ENCODE peak calls at places on chromosomes 7 and 10, in six cellular contexts. W is fibroblast of mammary gland, A is H7, H is body of pancreas, V is uterus, T is Peyer's patch. M is an unnamed sample.

GRCh38 chr7:134766779-134767566 is 12.5 kb upstream of the CALD1 start:
- DNase-seq in H (no peak), W (peak), V (no peak), T (peak), A (no peak), M (no peak)

GRCh38 chr7:47379629-47380324 is 202.1 kb downstream of the TNS3 start:
- DNase-seq in T (no peak), H (peak), V (peak), W (peak), A (peak), M (peak)

GRCh38 chr7:22670422-22670815 is 56.6 kb upstream of the IL6 start:
- DNase-seq in A (no peak), V (no peak), W (no peak), T (no peak), H (no peak), M (peak)

GRCh38 chr7:141231018-141231792 is 157.3 kb downstream of the TMEM178B start:
- DNase-seq in T (no peak), V (no peak), H (peak), W (peak), A (no peak), M (peak)

GRCh38 chr7:112252691-112253090 is 46.2 kb downstream of the ZNF277 start:
- DNase-seq in A (no peak), V (no peak), T (no peak), W (no peak), H (no peak), M (no peak)

GRCh38 chr7:47153076-47153475 is 428.8 kb downstream of the TNS3 start:
- DNase-seq in H (peak), A (no peak), T (no peak), V (peak), W (peak), M (peak)

GRCh38 chr7:37481722-37482288 is 33.1 kb upstream of the ELMO1 start:
- DNase-seq in H (no peak), W (no peak), V (no peak), A (no peak), T (no peak), M (no peak)

GRCh38 chr7:86991844-86992243 is 67.6 kb downstream of the ELAPOR2 start:
- DNase-seq in V (no peak), A (no peak), H (no peak), T (no peak), W (peak), M (peak)

GRCh38 chr7:128045766-128046165 is 14.5 kb upstream of the LRRC4 start:
- DNase-seq in V (no peak), T (no peak), H (no peak), W (peak), A (no peak), M (no peak)

GRCh38 chr7:133815677-133816210 is 311.4 kb upstream of the LRGUK start:
- DNase-seq in T (no peak), H (no peak), A (no peak), V (no peak), W (no peak), M (no peak)

GRCh38 chr10:114534480-114535095 is 123.5 kb downstream of the ABLIM1 start:
- DNase-seq in W (no peak), H (no peak), V (no peak), T (no peak), A (no peak), M (no peak)

GRCh38 chr7:66359656-66360211 is 154.6 kb downstream of the TPST1 start:
- DNase-seq in V (no peak), T (no peak), W (peak), A (no peak), H (no peak), M (no peak)

GRCh38 chr7:21261627-21262564 is 166.0 kb upstream of the SP4 start:
- DNase-seq in W (peak), A (no peak), T (peak), V (no peak), H (peak), M (peak)

GRCh38 chr7:66374141-66374540 is 169.0 kb downstream of the TPST1 start:
- DNase-seq in V (no peak), W (no peak), T (no peak), A (no peak), H (no peak), M (no peak)

GRCh38 chr7:43572516-43573049 is 10.3 kb upstream of the STK17A start:
- DNase-seq in A (no peak), W (peak), H (peak), V (no peak), T (no peak), M (peak)

GRCh38 chr7:28096713-28097112 is 83.9 kb downstream of the JAZF1 start:
- DNase-seq in T (peak), V (peak), W (peak), A (peak), H (peak), M (peak)

GRCh38 chr10:101221479-101222246 is 7.6 kb downstream of the LBX1 start:
- DNase-seq in V (no peak), H (no peak), A (no peak), T (no peak), W (peak), M (no peak)
- H3K4me3 ChIP-seq in V (no peak), H (no peak), A (no peak), T (no peak), W (no peak), M (no peak)

GRCh38 chr10:26566525-26567348 is 128.6 kb downstream of the APBB1IP start:
- DNase-seq in A (peak), V (no peak), T (no peak), H (peak), W (no peak), M (peak)
- H3K4me3 ChIP-seq in A (peak), V (peak), T (peak), H (peak), W (peak), M (no peak)

GRCh38 chr7:45088821-45089313 is at the start of gene NACAD:
- DNase-seq in V (peak), A (peak), W (no peak), T (no peak), H (peak), M (no peak)
- H3K4me3 ChIP-seq in V (peak), A (peak), W (peak), T (peak), H (peak), M (no peak)

GRCh38 chr10:95288273-95288672 is 2.5 kb downstream of the PDLIM1 start:
- DNase-seq in H (no peak), A (no peak), W (no peak), T (no peak), V (no peak), M (no peak)

GRCh38 chr10:95284807-95285206 is 6.0 kb downstream of the PDLIM1 start:
- DNase-seq in H (no peak), T (no peak), A (no peak), V (no peak), W (no peak), M (no peak)

GRCh38 chr10:95287281-95287680 is 3.5 kb downstream of the PDLIM1 start:
- DNase-seq in W (peak), H (no peak), V (no peak), A (no peak), T (no peak), M (no peak)

GRCh38 chr10:95285556-95285955 is 5.2 kb downstream of the PDLIM1 start:
- DNase-seq in V (no peak), A (no peak), H (no peak), W (no peak), T (no peak), M (no peak)

DNA sequence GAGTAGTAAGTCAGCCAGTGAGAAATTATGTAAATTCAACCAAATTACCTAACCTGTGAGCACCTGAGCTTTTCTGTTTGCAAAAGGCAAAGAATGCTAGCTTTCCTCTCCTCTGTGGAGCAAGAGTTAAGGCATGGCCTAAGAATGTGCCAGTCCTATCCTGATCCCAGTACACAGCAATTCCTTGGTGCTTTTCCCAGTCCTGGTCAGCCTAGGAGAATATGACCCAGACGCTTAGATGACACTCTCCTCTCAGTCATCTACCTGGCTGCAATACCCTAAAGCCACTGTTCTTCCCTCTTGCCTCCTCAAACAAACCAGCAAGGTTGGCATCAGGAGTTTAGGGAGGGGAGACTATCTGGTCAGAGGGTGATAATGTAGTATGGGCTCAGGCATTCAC is 4.1 kb downstream of the PDLIM1 start:
- DNase-seq in H (no peak), V (no peak), T (no peak), W (no peak), A (no peak), M (no peak)
- H3K4me3 ChIP-seq in H (no peak), V (no peak), T (no peak), W (no peak), A (no peak), M (no peak)

DNA sequence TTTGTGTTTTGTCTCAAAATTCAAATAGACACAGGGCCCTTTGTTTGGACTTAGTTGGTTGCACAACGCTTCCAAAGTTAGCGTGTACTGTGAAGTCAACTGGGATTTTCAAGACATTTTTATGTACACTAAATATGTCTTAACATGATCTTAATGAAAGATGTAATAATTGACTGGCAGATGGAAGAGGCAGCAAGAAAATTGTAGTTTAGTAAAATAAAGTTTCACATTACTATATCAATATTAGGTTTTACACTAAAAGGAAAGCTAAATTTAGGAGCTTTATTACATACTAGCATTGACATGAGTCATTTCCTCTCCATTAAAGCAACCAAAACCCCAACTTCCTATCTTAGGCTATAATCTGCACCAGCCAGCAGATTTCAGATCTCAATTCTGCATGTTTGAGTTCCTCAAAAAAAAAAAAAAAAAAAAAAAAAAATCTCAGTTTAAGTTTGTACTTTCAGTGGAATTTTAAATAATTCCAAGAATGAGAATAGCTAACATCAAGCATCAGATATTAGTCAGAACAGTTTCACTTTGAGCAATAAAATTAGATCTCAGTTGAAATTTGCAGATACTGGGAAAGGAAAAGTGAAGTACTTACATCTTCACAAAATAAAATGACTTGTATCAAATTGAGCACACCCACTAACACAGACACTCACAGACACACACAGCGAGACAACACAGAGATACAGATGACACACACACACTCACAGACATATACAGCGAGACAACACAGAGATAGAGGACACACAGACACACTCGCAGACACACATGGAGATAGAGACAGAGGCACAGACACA is 346.6 kb upstream of the KLF6 start:
- DNase-seq in T (no peak), H (no peak), A (no peak), V (no peak), W (peak), M (no peak)
- H3K4me3 ChIP-seq in T (no peak), H (no peak), A (no peak), V (no peak), W (no peak), M (no peak)

DNA sequence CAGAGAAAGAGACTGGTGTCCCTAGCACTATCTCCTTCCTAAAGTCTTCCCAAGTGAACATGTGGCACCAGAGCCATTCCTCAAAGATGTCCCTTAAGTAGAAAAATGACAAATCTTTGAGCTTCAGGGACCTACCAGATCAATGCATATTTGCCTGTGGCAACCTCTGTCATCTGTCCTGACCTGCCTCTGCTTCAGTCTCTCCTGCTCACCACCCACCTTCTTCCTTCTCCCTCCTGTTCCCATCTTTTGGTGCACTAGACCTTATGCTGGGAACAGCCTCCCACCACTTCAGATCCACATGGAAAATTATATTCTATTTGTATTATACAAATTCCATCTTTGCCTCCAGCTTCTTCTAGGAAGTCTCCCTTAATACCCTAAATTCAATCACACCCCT is 386.4 kb downstream of the PLXNA4 start:
- DNase-seq in W (no peak), T (no peak), V (no peak), H (no peak), A (no peak), M (no peak)
- H3K4me3 ChIP-seq in W (no peak), T (no peak), V (no peak), H (no peak), A (no peak), M (no peak)

GRCh38 chr10:71621783-71622526 is 97.6 kb downstream of the C10orf105 start:
- DNase-seq in T (no peak), W (peak), A (peak), H (peak), V (peak), M (peak)

GRCh38 chr10:71620642-71621041 is 98.9 kb downstream of the C10orf105 start:
- DNase-seq in H (no peak), A (no peak), T (no peak), V (no peak), W (no peak), M (no peak)

GRCh38 chr10:71623098-71623985 is 96.2 kb downstream of the C10orf105 start:
- DNase-seq in H (no peak), V (peak), A (peak), T (no peak), W (peak), M (peak)

GRCh38 chr10:71622656-71623055 is 96.9 kb downstream of the C10orf105 start:
- DNase-seq in H (no peak), V (no peak), A (no peak), W (no peak), T (no peak), M (no peak)

DNA sequence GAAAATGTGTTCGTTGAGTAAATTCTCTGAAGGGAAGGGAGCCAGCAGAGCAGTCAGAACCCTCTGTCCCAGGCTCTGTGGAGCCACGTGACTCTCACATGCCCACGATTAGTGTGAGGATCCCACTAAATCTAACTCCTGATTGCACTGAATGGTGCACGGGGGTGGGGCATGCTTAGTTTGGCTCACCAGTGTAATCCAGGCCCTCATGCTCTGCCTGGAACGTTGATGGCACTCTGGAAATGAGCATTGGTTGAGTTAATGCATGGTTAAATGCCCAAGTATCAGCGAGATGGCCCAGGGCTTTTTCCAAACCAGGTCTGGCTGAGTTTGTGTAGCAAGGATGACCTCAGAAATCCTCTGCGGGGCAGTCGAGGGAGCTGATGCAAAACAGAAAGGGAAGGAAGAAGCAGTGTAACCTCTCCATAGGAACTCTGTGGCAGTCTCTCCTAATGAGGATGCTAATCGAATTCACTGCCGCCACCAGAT is 98.3 kb downstream of the C10orf105 start:
- DNase-seq in W (peak), H (peak), T (no peak), V (peak), A (peak), M (no peak)
- H3K4me3 ChIP-seq in W (no peak), H (no peak), T (no peak), V (no peak), A (no peak), M (no peak)

GRCh38 chr10:70508912-70509366 is 30.4 kb downstream of the PALD1 start:
- DNase-seq in H (peak), W (no peak), T (peak), V (peak), A (peak), M (peak)
- H3K4me3 ChIP-seq in H (no peak), W (no peak), T (no peak), V (no peak), A (no peak), M (no peak)

GRCh38 chr10:106819490-106819889 is 345.0 kb downstream of the SORCS1 start:
- DNase-seq in T (no peak), A (no peak), W (no peak), H (no peak), V (no peak), M (no peak)

GRCh38 chr10:106816318-106817085 is 348.0 kb downstream of the SORCS1 start:
- DNase-seq in A (no peak), V (no peak), H (no peak), T (no peak), W (no peak), M (no peak)

GRCh38 chr10:106815427-106816043 is 349.0 kb downstream of the SORCS1 start:
- DNase-seq in V (no peak), A (no peak), H (no peak), W (no peak), T (no peak), M (no peak)
- H3K4me3 ChIP-seq in V (no peak), A (no peak), H (no peak), W (no peak), T (no peak), M (no peak)

GRCh38 chr10:28177944-28178637 is 124.8 kb downstream of the MPP7 start:
- DNase-seq in W (peak), V (no peak), H (no peak), A (no peak), T (no peak), M (no peak)
- H3K4me3 ChIP-seq in W (no peak), V (peak), H (no peak), A (no peak), T (no peak), M (peak)

M was measured in MG63.